ENCODE peak calls at places on chromosomes 4 and X, in five cellular contexts. One of them, this sample, is unnamed.

GRCh38 chr4:73897380-73898136 is 28.4 kb downstream of the CXCL1 start:
- DNase-seq in upper lobe of right lung: no peak
- DNase-seq in CD4-positive, alpha-beta T cell: no peak
- DNase-seq in left lung: no peak
- DNase-seq in OCI-LY7: no peak
- DNase-seq in this sample: no peak

GRCh38 chrX:17944833-17945497 is 83.9 kb upstream of the RAI2 start:
- DNase-seq in left lung: no peak
- DNase-seq in OCI-LY7: peak; percentile 32
- DNase-seq in CD4-positive, alpha-beta T cell: no peak
- DNase-seq in upper lobe of right lung: no peak
- DNase-seq in this sample: no peak

GRCh38 chr4:158571736-158572135 is 50.1 kb downstream of the RXFP1 start:
- DNase-seq in CD4-positive, alpha-beta T cell: no peak
- DNase-seq in OCI-LY7: no peak
- DNase-seq in left lung: no peak
- DNase-seq in upper lobe of right lung: no peak
- DNase-seq in this sample: no peak

GRCh38 chr4:83548151-83548905 is 12.4 kb downstream of the GPAT3 start:
- DNase-seq in CD4-positive, alpha-beta T cell: no peak
- DNase-seq in upper lobe of right lung: peak; percentile 72
- DNase-seq in OCI-LY7: peak; percentile 3
- DNase-seq in left lung: peak; percentile 86
- DNase-seq in this sample: no peak

GRCh38 chrX:22800360-22800759 is 199.4 kb upstream of the DDX53 start:
- DNase-seq in OCI-LY7: no peak
- DNase-seq in upper lobe of right lung: no peak
- DNase-seq in left lung: no peak
- DNase-seq in CD4-positive, alpha-beta T cell: no peak
- DNase-seq in this sample: no peak

GRCh38 chr4:4443821-4444220 is 56.9 kb downstream of the NSG1 start:
- DNase-seq in CD4-positive, alpha-beta T cell: no peak
- DNase-seq in left lung: no peak
- DNase-seq in upper lobe of right lung: no peak
- DNase-seq in OCI-LY7: no peak
- DNase-seq in this sample: no peak

GRCh38 chrX:17812763-17813162 is 48.3 kb downstream of the RAI2 start:
- DNase-seq in CD4-positive, alpha-beta T cell: no peak
- DNase-seq in upper lobe of right lung: no peak
- DNase-seq in OCI-LY7: peak; percentile 1
- DNase-seq in left lung: no peak
- DNase-seq in this sample: no peak

GRCh38 chr4:6052679-6053078 is 34.4 kb upstream of the C4orf50 start:
- DNase-seq in CD4-positive, alpha-beta T cell: no peak
- DNase-seq in upper lobe of right lung: no peak
- DNase-seq in left lung: no peak
- DNase-seq in OCI-LY7: no peak
- DNase-seq in this sample: no peak

GRCh38 chr4:153514001-153514526 is 47.9 kb downstream of the TMEM131L start:
- DNase-seq in CD4-positive, alpha-beta T cell: no peak
- DNase-seq in upper lobe of right lung: no peak
- DNase-seq in OCI-LY7: no peak
- DNase-seq in left lung: no peak
- DNase-seq in this sample: no peak

GRCh38 chr4:157819693-157820464 is 352.9 kb downstream of the GASK1B start:
- DNase-seq in upper lobe of right lung: no peak
- DNase-seq in CD4-positive, alpha-beta T cell: no peak
- DNase-seq in left lung: peak; percentile 64
- DNase-seq in OCI-LY7: no peak
- DNase-seq in this sample: no peak

GRCh38 chr4:121252224-121252806 is 88.2 kb upstream of the TNIP3 start:
- DNase-seq in CD4-positive, alpha-beta T cell: peak; percentile 33
- DNase-seq in upper lobe of right lung: peak; percentile 70
- DNase-seq in OCI-LY7: peak; percentile 59
- DNase-seq in left lung: no peak
- DNase-seq in this sample: peak; percentile 23

GRCh38 chr4:134201216-134202098 is at the start of gene PABPC4L:
- DNase-seq in CD4-positive, alpha-beta T cell: no peak
- DNase-seq in left lung: peak; percentile 80
- DNase-seq in OCI-LY7: no peak
- DNase-seq in upper lobe of right lung: peak; percentile 68
- DNase-seq in this sample: no peak

GRCh38 chr4:55258152-55258863 is 87.7 kb upstream of the SRD5A3 start:
- DNase-seq in upper lobe of right lung: no peak
- DNase-seq in OCI-LY7: no peak
- DNase-seq in left lung: no peak
- DNase-seq in CD4-positive, alpha-beta T cell: no peak
- DNase-seq in this sample: no peak

GRCh38 chrX:71859637-71860036 is 51.0 kb upstream of the NHSL2 start:
- DNase-seq in left lung: no peak
- DNase-seq in upper lobe of right lung: no peak
- DNase-seq in CD4-positive, alpha-beta T cell: peak; percentile 1
- DNase-seq in OCI-LY7: peak; percentile 27
- DNase-seq in this sample: no peak

GRCh38 chrX:153725039-153725831 is 579 bp downstream of the ABCD1 start:
- DNase-seq in OCI-LY7: peak; percentile 36
- DNase-seq in upper lobe of right lung: no peak
- DNase-seq in CD4-positive, alpha-beta T cell: no peak
- DNase-seq in left lung: no peak
- DNase-seq in this sample: peak; percentile 9

GRCh38 chrX:7941390-7942042 is 14.3 kb upstream of the PNPLA4 start:
- DNase-seq in CD4-positive, alpha-beta T cell: no peak
- DNase-seq in upper lobe of right lung: no peak
- DNase-seq in left lung: no peak
- DNase-seq in OCI-LY7: peak; percentile 9
- DNase-seq in this sample: no peak

GRCh38 chr4:168451744-168452394 is 28.4 kb downstream of the DDX60L start:
- DNase-seq in left lung: no peak
- DNase-seq in CD4-positive, alpha-beta T cell: no peak
- DNase-seq in OCI-LY7: no peak
- DNase-seq in upper lobe of right lung: no peak
- DNase-seq in this sample: no peak

GRCh38 chr4:82360298-82361177 is 13.3 kb downstream of the HNRNPD start:
- DNase-seq in OCI-LY7: peak; percentile 50
- DNase-seq in CD4-positive, alpha-beta T cell: no peak
- DNase-seq in upper lobe of right lung: no peak
- DNase-seq in left lung: no peak
- DNase-seq in this sample: no peak

GRCh38 chrX:23937100-23937499 is 29.3 kb downstream of the CXorf58 start:
- DNase-seq in CD4-positive, alpha-beta T cell: no peak
- DNase-seq in upper lobe of right lung: no peak
- DNase-seq in left lung: no peak
- DNase-seq in OCI-LY7: no peak
- DNase-seq in this sample: no peak

GRCh38 chr4:113049421-113050355 is at the start of gene ANK2:
- DNase-seq in upper lobe of right lung: no peak
- DNase-seq in CD4-positive, alpha-beta T cell: no peak
- DNase-seq in left lung: no peak
- DNase-seq in OCI-LY7: no peak
- DNase-seq in this sample: no peak

GRCh38 chr4:76752911-76753494 is 144.9 kb downstream of the SOWAHB start:
- DNase-seq in left lung: no peak
- DNase-seq in OCI-LY7: no peak
- DNase-seq in upper lobe of right lung: no peak
- DNase-seq in CD4-positive, alpha-beta T cell: no peak
- DNase-seq in this sample: no peak

GRCh38 chr4:13888112-13888511 is 260.6 kb upstream of the BOD1L1 start:
- DNase-seq in left lung: no peak
- DNase-seq in upper lobe of right lung: no peak
- DNase-seq in OCI-LY7: no peak
- DNase-seq in CD4-positive, alpha-beta T cell: no peak
- DNase-seq in this sample: no peak

GRCh38 chrX:154742623-154743022 is 8.3 kb downstream of the GAB3 start:
- DNase-seq in left lung: no peak
- DNase-seq in OCI-LY7: no peak
- DNase-seq in upper lobe of right lung: no peak
- DNase-seq in CD4-positive, alpha-beta T cell: no peak
- DNase-seq in this sample: no peak

GRCh38 chrX:47448165-47448806 is 34.7 kb downstream of the ZNF41 start:
- DNase-seq in CD4-positive, alpha-beta T cell: no peak
- DNase-seq in OCI-LY7: no peak
- DNase-seq in upper lobe of right lung: no peak
- DNase-seq in left lung: no peak
- DNase-seq in this sample: no peak

GRCh38 chrX:47447607-47448006 is 35.4 kb downstream of the ZNF41 start:
- DNase-seq in upper lobe of right lung: no peak
- DNase-seq in CD4-positive, alpha-beta T cell: no peak
- DNase-seq in left lung: no peak
- DNase-seq in OCI-LY7: no peak
- DNase-seq in this sample: no peak

GRCh38 chrX:47446431-47446830 is 36.6 kb downstream of the ZNF41 start:
- DNase-seq in OCI-LY7: no peak
- DNase-seq in upper lobe of right lung: no peak
- DNase-seq in left lung: no peak
- DNase-seq in CD4-positive, alpha-beta T cell: no peak
- DNase-seq in this sample: no peak

GRCh38 chrX:47452112-47452511 is 30.9 kb downstream of the ZNF41 start:
- DNase-seq in CD4-positive, alpha-beta T cell: no peak
- DNase-seq in left lung: no peak
- DNase-seq in OCI-LY7: no peak
- DNase-seq in upper lobe of right lung: no peak
- DNase-seq in this sample: no peak

DNA sequence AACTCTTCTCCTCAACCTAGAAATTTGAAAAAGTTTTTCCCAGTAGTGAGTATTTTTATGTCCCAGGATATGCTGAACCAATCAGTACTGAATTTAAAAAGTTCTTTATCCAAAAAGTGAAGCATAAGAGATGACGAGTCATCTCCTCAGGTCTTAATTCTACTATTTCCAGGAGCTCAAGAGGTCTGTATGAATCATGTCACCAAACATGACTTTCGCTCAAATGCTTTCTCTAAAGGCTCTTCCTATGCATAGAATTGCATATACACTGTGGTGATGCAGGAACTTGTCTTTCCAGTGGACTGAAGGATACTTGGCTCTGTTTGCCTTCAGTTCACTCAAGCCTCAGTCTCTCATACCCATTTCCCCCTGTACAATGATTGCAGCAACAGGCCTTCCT is 36.1 kb downstream of the ZNF41 start:
- DNase-seq in left lung: no peak
- DNase-seq in CD4-positive, alpha-beta T cell: no peak
- DNase-seq in OCI-LY7: no peak
- DNase-seq in upper lobe of right lung: no peak
- DNase-seq in this sample: no peak
- H3K9me3 ChIP-seq in left lung: peaks cover 37% of the 10 kb centered on the region
- H3K9me3 ChIP-seq in CD4-positive, alpha-beta T cell: peaks cover 36% of the 10 kb centered on the region
- H3K9me3 ChIP-seq in OCI-LY7: peaks cover 10% of the 10 kb centered on the region
- H3K9me3 ChIP-seq in upper lobe of right lung: peaks cover 5% of the 10 kb centered on the region
- H3K9me3 ChIP-seq in this sample: peaks cover 13% of the 10 kb centered on the region

DNA sequence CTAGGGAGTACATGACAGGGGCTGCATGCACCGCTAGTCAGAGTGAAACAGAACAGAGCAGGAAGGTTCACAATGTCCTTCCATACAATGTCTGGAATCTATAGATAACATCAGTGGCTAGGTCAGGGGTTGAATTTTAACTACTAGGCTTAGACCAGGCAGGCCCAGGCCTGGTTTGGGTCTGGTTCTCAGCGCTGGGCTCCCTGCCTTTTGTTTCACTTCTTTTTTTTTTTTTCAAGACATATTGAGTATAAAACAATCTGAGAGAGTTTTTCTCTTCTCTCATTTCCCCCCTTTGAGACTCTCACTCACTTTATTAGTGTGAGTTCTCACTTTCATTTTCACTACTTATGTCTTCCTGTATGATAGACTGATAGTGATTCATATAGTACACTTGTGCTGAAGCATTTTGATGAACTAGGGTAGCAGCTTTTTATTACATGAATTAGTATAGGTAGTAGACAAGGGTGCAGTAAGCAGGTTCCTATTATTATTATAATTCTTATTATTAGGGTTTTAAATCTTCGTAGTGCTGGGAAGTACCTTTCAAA is 120.0 kb upstream of the ZDHHC15 start:
- DNase-seq in OCI-LY7: no peak
- DNase-seq in upper lobe of right lung: no peak
- DNase-seq in left lung: no peak
- DNase-seq in CD4-positive, alpha-beta T cell: no peak
- DNase-seq in this sample: no peak
- H3K9me3 ChIP-seq in OCI-LY7: no peaks in the 10 kb centered on the region
- H3K9me3 ChIP-seq in upper lobe of right lung: no peaks in the 10 kb centered on the region
- H3K9me3 ChIP-seq in left lung: peaks cover 14% of the 10 kb centered on the region
- H3K9me3 ChIP-seq in CD4-positive, alpha-beta T cell: no peaks in the 10 kb centered on the region
- H3K9me3 ChIP-seq in this sample: no peaks in the 10 kb centered on the region

GRCh38 chr4:35711127-35711526 is 533.2 kb downstream of the ARAP2 start:
- DNase-seq in OCI-LY7: no peak
- DNase-seq in upper lobe of right lung: no peak
- DNase-seq in left lung: no peak
- DNase-seq in CD4-positive, alpha-beta T cell: no peak
- DNase-seq in this sample: no peak
- H3K9me3 ChIP-seq in OCI-LY7: peaks cover 6% of the 10 kb centered on the region
- H3K9me3 ChIP-seq in upper lobe of right lung: no peaks in the 10 kb centered on the region
- H3K9me3 ChIP-seq in left lung: peaks cover 44% of the 10 kb centered on the region
- H3K9me3 ChIP-seq in CD4-positive, alpha-beta T cell: peaks cover 22% of the 10 kb centered on the region
- H3K9me3 ChIP-seq in this sample: no peaks in the 10 kb centered on the region

DNA sequence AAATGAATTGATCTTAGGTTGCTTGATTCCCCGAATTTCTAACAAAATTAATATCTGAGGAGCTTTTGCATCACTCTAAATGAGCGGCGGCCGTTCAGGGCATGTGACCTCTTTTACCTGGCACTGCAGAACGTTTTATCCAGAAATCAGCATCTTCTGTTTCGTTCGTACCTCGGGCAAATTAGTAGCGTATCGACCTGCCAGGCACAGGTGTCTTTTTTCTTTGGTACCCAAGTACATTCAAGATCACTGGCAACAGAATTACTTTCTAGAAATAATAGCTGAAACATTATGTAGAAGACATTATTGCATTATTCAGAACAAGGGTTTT is 926 bp downstream of the KLHL2 start:
- DNase-seq in OCI-LY7: no peak
- DNase-seq in CD4-positive, alpha-beta T cell: no peak
- DNase-seq in left lung: no peak
- DNase-seq in upper lobe of right lung: no peak
- DNase-seq in this sample: no peak
- H3K9me3 ChIP-seq in OCI-LY7: no peaks in the 10 kb centered on the region
- H3K9me3 ChIP-seq in CD4-positive, alpha-beta T cell: no peaks in the 10 kb centered on the region
- H3K9me3 ChIP-seq in left lung: no peaks in the 10 kb centered on the region
- H3K9me3 ChIP-seq in upper lobe of right lung: no peaks in the 10 kb centered on the region
- H3K9me3 ChIP-seq in this sample: no peaks in the 10 kb centered on the region

This sample was measured in T-helper 17 cell.